ENCODE peak calls at places on chromosomes 11 and 22, in four cellular contexts. J, M, X and I are unnamed samples.
A peak's percentile ranks its signal among the peaks of the same experiment; 100 is the strongest.

GRCh38 chr11:78197816-78198215 is 9.1 kb downstream of the USP35 start:
- DNase-seq in J (no peak), X (peak; percentile 37), M (no peak), I (no peak)

GRCh38 chr11:75891947-75892739 is 77.1 kb downstream of the UVRAG start:
- DNase-seq in X (no peak), J (no peak), M (no peak), I (no peak)

GRCh38 chr11:101128571-101129202 is 926 bp downstream of the PGR start:
- DNase-seq in X (peak; percentile 24), J (no peak), M (peak; percentile 13), I (no peak)

GRCh38 chr22:42994917-42995562 is 19.9 kb downstream of the PACSIN2 start:
- DNase-seq in X (no peak), M (no peak), J (peak; percentile 46), I (peak; percentile 94)

GRCh38 chr22:37643225-37643847 is 3.9 kb downstream of the SH3BP1 start:
- DNase-seq in J (no peak), X (peak; percentile 58), M (peak; percentile 91), I (peak; percentile 57)

GRCh38 chr11:5940748-5941147 is 1.3 kb upstream of the OR56A3 start:
- DNase-seq in J (no peak), X (no peak), M (no peak), I (no peak)

GRCh38 chr11:35173011-35173511 is 34.1 kb downstream of the CD44 start:
- DNase-seq in M (no peak), X (no peak), J (peak; percentile 35), I (peak; percentile 42)

GRCh38 chr11:18332302-18332701 is 9.9 kb downstream of the GTF2H1 start:
- DNase-seq in M (no peak), X (no peak), J (no peak), I (no peak)

GRCh38 chr11:17443423-17443822 is 33.2 kb downstream of the ABCC8 start:
- DNase-seq in X (no peak), M (no peak), J (no peak), I (no peak)

GRCh38 chr11:61356701-61357100 is 5.0 kb downstream of the CYB561A3 start:
- DNase-seq in M (no peak), X (no peak), J (no peak), I (no peak)

GRCh38 chr11:83257638-83258229 is 28.4 kb downstream of the CCDC90B start:
- DNase-seq in M (no peak), J (no peak), X (no peak), I (peak; percentile 73)

GRCh38 chr22:39932918-39933649 is 27.1 kb upstream of the TMA7B start:
- DNase-seq in X (peak; percentile 71), M (no peak), J (no peak), I (no peak)

GRCh38 chr11:27592111-27592780 is 85.7 kb upstream of the LIN7C start:
- DNase-seq in J (no peak), M (no peak), X (no peak), I (peak; percentile 9)

GRCh38 chr22:28019360-28019759 is 100.3 kb upstream of the PITPNB start:
- DNase-seq in M (no peak), J (no peak), X (no peak), I (no peak)

GRCh38 chr22:26597026-26597425 is 7.1 kb upstream of the TPST2 start:
- DNase-seq in X (peak; percentile 27), M (no peak), J (no peak), I (no peak)

GRCh38 chr11:83910135-83910534 is 624.0 kb upstream of the CCDC90B start:
- DNase-seq in M (no peak), J (no peak), X (no peak), I (no peak)

GRCh38 chr11:10139656-10140055 is 154.4 kb downstream of the SBF2 start:
- DNase-seq in M (no peak), X (no peak), J (no peak), I (peak; percentile 68)

GRCh38 chr22:42399315-42400271 is 32.6 kb downstream of the NFAM1 start:
- DNase-seq in M (peak; percentile 81), X (peak; percentile 52), J (no peak), I (no peak)

GRCh38 chr11:3854660-3854976 is 846 bp upstream of the STIM1 start:
- DNase-seq in X (peak; percentile 21), J (no peak), M (no peak), I (no peak)
- H2AFZ ChIP-seq in X (peak overlapping the region; percentile 95), J (peak overlapping the region; percentile 97), M (peak overlapping the region; percentile 61), I (peak overlapping the region; percentile 94)

DNA sequence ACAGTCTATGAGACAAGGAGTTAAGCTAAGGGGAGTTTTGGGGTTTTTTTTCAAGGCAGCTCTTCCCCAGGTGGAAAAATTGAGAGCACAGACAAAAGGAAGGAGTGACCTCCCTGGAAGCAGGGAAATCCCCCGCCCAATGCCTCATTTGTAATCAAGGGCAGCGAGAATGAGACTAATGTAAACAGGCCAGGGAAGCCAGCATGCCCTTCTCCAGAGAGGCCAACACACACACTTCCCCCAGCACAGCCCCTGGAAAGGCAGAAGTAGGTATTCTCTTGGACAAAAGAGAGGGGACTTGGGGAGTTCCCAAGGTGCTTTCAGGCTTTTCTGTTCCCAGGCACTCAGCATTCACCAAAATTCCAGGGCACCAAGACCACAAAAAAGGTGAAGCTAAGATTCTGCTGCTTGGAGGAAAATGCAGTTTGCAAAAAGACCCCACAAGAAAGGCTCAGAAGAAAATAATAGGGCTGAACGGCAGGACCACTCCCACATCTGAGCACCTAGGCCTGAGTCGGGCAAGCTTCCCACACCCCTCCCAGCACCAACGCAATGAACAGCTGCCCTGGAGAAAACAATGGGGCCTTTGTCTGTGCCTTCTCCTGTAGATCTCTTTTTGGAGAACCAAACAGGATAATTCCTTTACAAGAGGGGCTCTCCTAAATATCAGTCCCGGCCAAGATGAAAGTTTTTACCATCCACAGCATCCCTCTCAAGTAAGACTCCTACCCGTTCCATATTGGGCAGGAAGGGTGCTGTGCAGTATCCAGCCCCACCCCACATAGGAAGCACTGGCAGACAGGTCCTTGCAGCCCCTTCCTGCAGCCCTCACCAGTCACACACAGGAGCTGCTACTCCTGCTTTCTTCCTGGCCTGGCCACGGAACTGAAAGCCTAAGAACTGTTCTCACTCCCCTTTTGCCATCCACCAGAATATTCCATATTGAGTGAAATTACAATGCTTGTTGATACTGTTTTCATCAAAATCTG is 70.7 kb upstream of the AKIP1 start:
- DNase-seq in J (no peak), M (no peak), X (no peak), I (peak; percentile 74)
- H3K4me3 ChIP-seq in J (no peak overlapping the region), M (no peak overlapping the region), X (no peak overlapping the region), I (no peak overlapping the region)

GRCh38 chr11:12086271-12087074 is 23.9 kb upstream of the MICAL2 start:
- DNase-seq in X (no peak), J (no peak), M (no peak), I (peak; percentile 97)
- TF ChIP-seq RCOR1 in X (no peak), J (no peak), M (no peak), I (no peak)

GRCh38 chr22:29739346-29739875 is 19.6 kb downstream of the CABP7 start:
- DNase-seq in M (no peak), X (no peak), J (no peak), I (no peak)
- H2AFZ ChIP-seq in M (no peak overlapping the region), X (no peak overlapping the region), J (no peak overlapping the region), I (no peak overlapping the region)